ENCODE peak calls at places on chromosomes 11 and 22, in ten cellular contexts. D is cardiac muscle cell, C is astrocyte of the spinal cord, E is body of pancreas, N is uterus, Q is hepatocyte, W is adrenal gland, K is fibroblast of pulmonary artery, U is mucosa of descending colon, Z is dorsolateral prefrontal cortex. G is an unnamed sample.

GRCh38 chr11:57614234-57614772 is 16.8 kb downstream of the SERPING1 start:
- DNase-seq in D (no peak), C (no peak), E (no peak), N (no peak), Q (no peak), W (no peak), K (no peak), U (no peak), Z (no peak), G (no peak)

GRCh38 chr11:74966651-74967050 is 17.6 kb downstream of the SPCS2 start:
- DNase-seq in D (no peak), C (peak; percentile 59), E (no peak), N (no peak), Q (no peak), W (no peak), K (no peak), U (no peak), Z (no peak), G (no peak)

GRCh38 chr11:6319001-6319878 is 1.1 kb downstream of the CAVIN3 start:
- DNase-seq in D (peak; percentile 63), C (peak; percentile 26), E (peak; percentile 43), N (peak; percentile 54), Q (peak; percentile 47), W (no peak), K (peak; percentile 52), U (peak; percentile 37), Z (no peak), G (peak; percentile 53)

GRCh38 chr11:12182650-12183511 is 72.5 kb downstream of the MICAL2 start:
- DNase-seq in D (peak; percentile 98), C (peak; percentile 98), E (no peak), N (peak; percentile 84), Q (peak; percentile 47), W (peak; percentile 25), K (peak; percentile 99), U (no peak), Z (no peak), G (peak; percentile 99)

GRCh38 chr11:78806214-78807004 is 231.7 kb upstream of the NARS2 start:
- DNase-seq in D (no peak), C (peak; percentile 31), E (no peak), N (no peak), Q (peak; percentile 37), W (peak; percentile 31), K (peak; percentile 20), U (no peak), Z (no peak), G (peak; percentile 48)

GRCh38 chr22:50101870-50102565 is 12.2 kb downstream of the MOV10L1 start:
- DNase-seq in D (no peak), C (no peak), E (no peak), N (no peak), Q (no peak), W (no peak), K (no peak), U (no peak), Z (no peak), G (no peak)

GRCh38 chr11:71222318-71223080 is 29.9 kb downstream of the SHANK2 start:
- DNase-seq in D (peak; percentile 17), C (no peak), E (no peak), N (no peak), Q (no peak), W (no peak), K (no peak), U (peak; percentile 35), Z (peak; percentile 17), G (no peak)

GRCh38 chr11:128713595-128713994 is 19.7 kb downstream of the FLI1 start:
- DNase-seq in D (no peak), C (no peak), E (no peak), N (no peak), Q (no peak), W (no peak), K (no peak), U (no peak), Z (no peak), G (no peak)

GRCh38 chr11:43508511-43508918 is 149.8 kb downstream of the TTC17 start:
- DNase-seq in D (peak; percentile 52), C (peak; percentile 40), E (no peak), N (no peak), Q (peak; percentile 37), W (no peak), K (peak; percentile 61), U (peak; percentile 43), Z (no peak), G (peak; percentile 48)

GRCh38 chr11:76293189-76293631 is 86.9 kb upstream of the WNT11 start:
- DNase-seq in D (no peak), C (no peak), E (no peak), N (no peak), Q (no peak), W (no peak), K (no peak), U (no peak), Z (no peak), G (no peak)

GRCh38 chr22:40361100-40361499 is 9.3 kb upstream of the SGSM3 start:
- DNase-seq in D (no peak), C (no peak), E (no peak), N (no peak), Q (no peak), W (no peak), K (no peak), U (no peak), Z (no peak), G (no peak)

GRCh38 chr11:1337647-1338007 is 28.2 kb upstream of the TOLLIP start:
- DNase-seq in D (no peak), C (no peak), E (no peak), N (no peak), Q (no peak), W (no peak), K (no peak), U (no peak), Z (no peak), G (no peak)

GRCh38 chr11:114161486-114162250 is 102.2 kb downstream of the ZBTB16 start:
- DNase-seq in D (no peak), C (no peak), E (no peak), N (no peak), Q (no peak), W (no peak), K (no peak), U (no peak), Z (no peak), G (no peak)

GRCh38 chr11:114162719-114163123 is 103.2 kb downstream of the ZBTB16 start:
- DNase-seq in D (peak; percentile 100), C (peak; percentile 100), E (peak; percentile 93), N (peak; percentile 93), Q (peak; percentile 94), W (peak; percentile 97), K (peak; percentile 100), U (peak; percentile 79), Z (peak; percentile 88), G (peak; percentile 100)

GRCh38 chr11:114164546-114164945 is 105.0 kb downstream of the ZBTB16 start:
- DNase-seq in D (no peak), C (no peak), E (no peak), N (no peak), Q (no peak), W (no peak), K (no peak), U (no peak), Z (no peak), G (no peak)

GRCh38 chr11:114163830-114164401 is 104.4 kb downstream of the ZBTB16 start:
- DNase-seq in D (peak; percentile 70), C (peak; percentile 52), E (no peak), N (peak; percentile 67), Q (peak; percentile 53), W (no peak), K (peak; percentile 61), U (no peak), Z (no peak), G (peak; percentile 69)

GRCh38 chr11:114163231-114163631 is 103.7 kb downstream of the ZBTB16 start:
- DNase-seq in D (peak; percentile 94), C (no peak), E (peak; percentile 60), N (peak; percentile 80), Q (peak; percentile 68), W (peak; percentile 72), K (peak; percentile 95), U (no peak), Z (no peak), G (peak; percentile 94)
- H3K4me3 ChIP-seq in D (no peak overlapping the region), C (no peak overlapping the region), E (no peak overlapping the region), N (peak overlapping the region; percentile 12), Q (no peak overlapping the region), W (no peak overlapping the region), K (peak overlapping the region; percentile 26), U (no peak overlapping the region), Z (peak overlapping the region; percentile 19), G (peak overlapping the region; percentile 11)

DNA sequence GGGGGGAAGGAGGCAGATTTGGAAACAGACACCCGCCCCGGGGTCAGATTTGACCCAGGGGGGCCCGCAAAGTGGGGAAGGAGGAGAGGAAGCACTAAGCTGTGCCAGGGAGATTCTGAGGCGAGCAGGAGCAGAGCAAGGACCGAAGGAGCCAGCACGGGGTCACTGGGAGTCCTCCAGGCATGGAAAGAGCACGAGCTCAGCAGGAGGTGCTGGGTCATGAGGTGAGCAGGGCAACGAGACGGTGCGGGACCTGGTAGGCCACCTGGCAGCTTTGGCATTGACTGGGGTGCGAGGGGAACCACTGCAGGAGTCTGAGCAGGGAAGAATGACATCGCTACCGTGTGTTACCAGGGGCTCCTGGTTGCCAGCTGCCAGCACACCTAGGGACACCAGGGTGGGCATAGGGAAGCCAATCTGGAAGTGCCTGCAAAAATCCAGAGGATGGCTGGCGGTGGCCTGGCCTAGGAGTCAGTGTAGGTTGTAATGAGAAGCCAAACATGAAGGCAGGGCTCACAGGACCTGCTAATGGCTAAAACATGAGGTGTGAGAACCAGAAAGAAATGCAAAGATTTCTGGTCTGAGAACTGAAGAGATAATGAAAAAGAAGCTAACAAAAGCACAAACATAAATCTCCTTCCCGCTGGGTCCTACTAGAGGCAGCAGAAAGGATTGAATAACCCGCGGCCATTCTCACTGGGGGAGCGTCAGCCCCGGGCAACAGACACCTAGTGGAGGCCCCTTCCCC is 63.5 kb downstream of the MICAL3 start:
- DNase-seq in D (no peak), C (no peak), E (no peak), N (no peak), Q (no peak), W (no peak), K (no peak), U (no peak), Z (no peak), G (no peak)
- TF ChIP-seq CTCF in D (no peak), C (no peak), E (no peak), N (no peak), Q (no peak), W (no peak), K (no peak), U (no peak), Z (no peak), G (no peak)

GRCh38 chr11:130150790-130151189 is 8.8 kb upstream of the ST14 start:
- DNase-seq in D (no peak), C (no peak), E (no peak), N (no peak), Q (no peak), W (no peak), K (no peak), U (no peak), Z (no peak), G (no peak)
- H3K4me3 ChIP-seq in D (no peak overlapping the region), C (no peak overlapping the region), E (no peak overlapping the region), N (no peak overlapping the region), Q (no peak overlapping the region), W (no peak overlapping the region), K (no peak overlapping the region), U (no peak overlapping the region), Z (no peak overlapping the region), G (no peak overlapping the region)

GRCh38 chr11:86676533-86677154 is 4.2 kb upstream of the ME3 start:
- DNase-seq in D (peak; percentile 27), C (no peak), E (no peak), N (no peak), Q (peak; percentile 32), W (no peak), K (peak; percentile 27), U (peak; percentile 34), Z (no peak), G (peak; percentile 42)
- TF ChIP-seq CTCF in D (peak; percentile 27), C (peak; percentile 35), E (no peak), N (no peak), Q (peak; percentile 34), W (peak; percentile 19), K (peak; percentile 29), U (no peak), Z (peak; percentile 11), G (peak; percentile 33)